ENCODE peak calls at places on chromosome 17, in six cellular contexts. F is A549, G is cardiac muscle cell, A is adrenal gland, T is colonic mucosa, P is left ventricle myocardium inferior. B is an unnamed sample. For H3K9me3, the result is how much of the 10 kb centered on the place peaks cover.

GRCh38 chr17:50693041-50693682 is 14.6 kb downstream of the ANKRD40 start:
- DNase-seq in F (peak), G (no peak), A (peak), T (no peak), P (no peak), B (no peak)

GRCh38 chr17:69960755-69961154 is 114.3 kb upstream of the KCNJ16 start:
- DNase-seq in F (no peak), G (no peak), A (peak), T (no peak), P (peak), B (no peak)

GRCh38 chr17:43418441-43419374 is 19.9 kb downstream of the ARL4D start:
- DNase-seq in F (peak), G (peak), A (peak), T (no peak), P (peak), B (no peak)

GRCh38 chr17:62840871-62841270 is 32.8 kb upstream of the MARCHF10 start:
- DNase-seq in F (no peak), G (no peak), A (no peak), T (no peak), P (no peak), B (no peak)

GRCh38 chr17:79211061-79211770 is 136.6 kb downstream of the ENGASE start:
- DNase-seq in F (no peak), G (no peak), A (no peak), T (no peak), P (no peak), B (no peak)

GRCh38 chr17:35244345-35245195 is 1.7 kb downstream of the SLFN5 start:
- DNase-seq in F (peak), G (peak), A (peak), T (peak), P (peak), B (peak)

GRCh38 chr17:80069886-80070177 is 31.5 kb upstream of the GAA start:
- DNase-seq in F (no peak), G (no peak), A (peak), T (no peak), P (no peak), B (no peak)

GRCh38 chr17:44787271-44787940 is 28.6 kb downstream of the ADAM11 start:
- DNase-seq in F (no peak), G (no peak), A (peak), T (peak), P (no peak), B (no peak)

GRCh38 chr17:78862073-78863023 is 21.7 kb upstream of the USP36 start:
- DNase-seq in F (peak), G (no peak), A (peak), T (peak), P (peak), B (no peak)

GRCh38 chr17:19305261-19305660 is 57.3 kb downstream of the B9D1 start:
- DNase-seq in F (no peak), G (no peak), A (no peak), T (no peak), P (no peak), B (no peak)

GRCh38 chr17:77233635-77234334 is 93.0 kb downstream of the SEC14L1 start:
- DNase-seq in F (peak), G (no peak), A (peak), T (no peak), P (no peak), B (no peak)

GRCh38 chr17:64565563-64565962 is 58.8 kb downstream of the CEP95 start:
- DNase-seq in F (no peak), G (no peak), A (no peak), T (no peak), P (no peak), B (no peak)

GRCh38 chr17:2853111-2853721 is 57.0 kb downstream of the RAP1GAP2 start:
- DNase-seq in F (peak), G (peak), A (no peak), T (peak), P (peak), B (peak)

GRCh38 chr17:64002658-64003525 is 4.7 kb downstream of the PRR29 start:
- DNase-seq in F (no peak), G (no peak), A (peak), T (peak), P (no peak), B (no peak)

GRCh38 chr17:50346313-50347086 is 574 bp downstream of the XYLT2 start:
- DNase-seq in F (peak), G (peak), A (peak), T (peak), P (peak), B (no peak)

GRCh38 chr17:1639549-1639948 is 6.0 kb downstream of the SCARF1 start:
- DNase-seq in F (no peak), G (no peak), A (no peak), T (no peak), P (no peak), B (no peak)

GRCh38 chr17:77944390-77945222 is 13.9 kb upstream of the TNRC6C start:
- DNase-seq in F (no peak), G (no peak), A (no peak), T (no peak), P (no peak), B (no peak)

GRCh38 chr17:39608142-39608541 is 422 bp upstream of the NEUROD2 start:
- DNase-seq in F (no peak), G (no peak), A (no peak), T (no peak), P (no peak), B (no peak)

GRCh38 chr17:7673239-7673638 is 14.1 kb downstream of the TP53 start:
- DNase-seq in F (no peak), G (no peak), A (no peak), T (peak), P (no peak), B (no peak)

GRCh38 chr17:41073676-41074075 is 8.0 kb upstream of the KRTAP2-4 start:
- DNase-seq in F (no peak), G (no peak), A (no peak), T (no peak), P (no peak), B (no peak)

GRCh38 chr17:71273451-71273850 is 847.4 kb upstream of the SOX9 start:
- DNase-seq in F (no peak), G (no peak), A (no peak), T (no peak), P (no peak), B (no peak)

GRCh38 chr17:62092784-62093183 is 27.7 kb upstream of the MED13 start:
- DNase-seq in F (no peak), G (no peak), A (no peak), T (no peak), P (no peak), B (no peak)

GRCh38 chr17:73423159-73423715 is 111.4 kb upstream of the CDC42EP4 start:
- DNase-seq in F (no peak), G (no peak), A (no peak), T (no peak), P (no peak), B (no peak)

GRCh38 chr17:6505425-6506142 is 50.8 kb downstream of the PITPNM3 start:
- DNase-seq in F (no peak), G (no peak), A (peak), T (no peak), P (no peak), B (no peak)

GRCh38 chr17:6603746-6604325 is 36.7 kb downstream of the KIAA0753 start:
- DNase-seq in F (no peak), G (no peak), A (peak), T (no peak), P (no peak), B (no peak)

GRCh38 chr17:79802736-79803420 is 6.0 kb upstream of the CBX8 start:
- DNase-seq in F (no peak), G (no peak), A (no peak), T (no peak), P (no peak), B (no peak)

GRCh38 chr17:18960241-18960665 is 8.3 kb downstream of the SLC5A10 start:
- DNase-seq in F (no peak), G (no peak), A (no peak), T (no peak), P (no peak), B (no peak)

GRCh38 chr17:39769974-39770587 is 32.3 kb downstream of the GRB7 start:
- DNase-seq in F (no peak), G (no peak), A (no peak), T (no peak), P (no peak), B (no peak)

GRCh38 chr17:49123061-49123460 is 9.5 kb upstream of the B4GALNT2 start:
- DNase-seq in F (no peak), G (no peak), A (no peak), T (no peak), P (no peak), B (no peak)

GRCh38 chr17:75592364-75593020 is 4.9 kb downstream of the MYO15B start:
- DNase-seq in F (no peak), G (no peak), A (no peak), T (no peak), P (no peak), B (no peak)

GRCh38 chr17:28219771-28220170 is 99.2 kb upstream of the TMEM97 start:
- DNase-seq in F (no peak), G (no peak), A (no peak), T (no peak), P (no peak), B (no peak)

GRCh38 chr17:28216032-28216431 is 103.0 kb upstream of the TMEM97 start:
- DNase-seq in F (no peak), G (no peak), A (no peak), T (no peak), P (no peak), B (no peak)

GRCh38 chr17:28221751-28222414 is 97.1 kb upstream of the TMEM97 start:
- DNase-seq in F (no peak), G (no peak), A (no peak), T (no peak), P (no peak), B (no peak)

GRCh38 chr17:28211811-28212210 is 107.2 kb upstream of the TMEM97 start:
- DNase-seq in F (no peak), G (no peak), A (no peak), T (no peak), P (no peak), B (no peak)

GRCh38 chr17:28216528-28216927 is 102.5 kb upstream of the TMEM97 start:
- DNase-seq in F (no peak), G (no peak), A (no peak), T (no peak), P (no peak), B (no peak)
- H3K9me3 ChIP-seq in F (under half), G (under half), A (under half), T (under half), P (under half), B (under half)

GRCh38 chr17:5182597-5183409 is 8.9 kb downstream of the ZNF594 start:
- DNase-seq in F (no peak), G (no peak), A (no peak), T (no peak), P (no peak), B (no peak)
- H3K9me3 ChIP-seq in F (half or more), G (under half), A (under half), T (under half), P (half or more), B (under half)

GRCh38 chr17:9121186-9121820 is 100.0 kb downstream of the NTN1 start:
- DNase-seq in F (no peak), G (no peak), A (no peak), T (no peak), P (no peak), B (no peak)
- H3K9me3 ChIP-seq in F (under half), G (under half), A (under half), T (under half), P (under half), B (under half)

DNA sequence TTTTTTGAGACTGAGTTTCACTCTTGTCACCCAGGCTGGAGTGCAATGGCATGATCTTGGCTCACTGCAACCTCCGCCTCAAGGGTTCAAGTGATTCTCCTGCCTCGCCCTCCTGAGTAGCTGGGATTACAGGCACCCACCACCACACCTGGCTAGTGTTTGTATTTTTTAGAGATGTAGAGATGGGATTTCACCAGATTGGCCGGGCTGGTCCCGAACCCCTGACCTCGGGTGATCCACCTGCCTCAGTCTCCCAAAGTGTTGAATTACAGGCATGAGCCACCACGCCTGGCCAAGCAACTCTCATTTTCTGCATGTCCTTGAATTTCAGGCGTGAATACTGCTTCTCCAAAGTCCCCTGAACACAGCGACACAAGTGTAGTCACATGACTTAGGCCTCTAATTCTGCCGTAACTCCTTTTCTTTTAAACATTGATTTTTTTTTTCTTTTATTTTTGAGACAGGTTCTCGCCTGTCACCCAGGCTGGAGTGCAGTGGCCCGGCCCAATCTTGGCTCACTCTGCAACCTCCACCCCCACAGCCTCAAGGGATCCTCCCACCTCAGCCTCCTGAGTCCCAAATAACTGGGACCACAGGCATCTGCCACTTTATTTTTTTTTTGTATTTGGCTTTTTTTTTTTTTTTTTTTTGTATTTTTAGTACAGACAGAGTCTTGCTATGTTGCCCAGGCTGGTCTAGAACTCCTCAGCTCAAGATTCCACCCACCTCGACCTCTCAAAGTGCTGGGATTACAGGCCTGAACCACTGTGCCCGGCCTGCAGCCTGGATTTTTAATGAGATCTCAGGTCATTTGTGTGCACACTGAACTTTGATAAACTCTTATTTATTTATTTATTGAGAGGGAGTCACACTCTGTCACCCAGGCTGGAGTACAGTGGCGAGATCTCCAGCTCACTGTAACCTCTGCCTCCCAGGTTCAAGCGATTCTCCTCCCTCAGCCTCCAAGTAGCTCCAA is 124.6 kb downstream of the KCNJ18 start:
- DNase-seq in F (peak), G (no peak), A (no peak), T (no peak), P (no peak), B (no peak)
- H3K9me3 ChIP-seq in F (under half), G (under half), A (under half), T (under half), P (under half), B (under half)

GRCh38 chr17:52982331-52982730 is 823.8 kb upstream of the CA10 start:
- DNase-seq in F (no peak), G (no peak), A (no peak), T (no peak), P (no peak), B (no peak)

DNA sequence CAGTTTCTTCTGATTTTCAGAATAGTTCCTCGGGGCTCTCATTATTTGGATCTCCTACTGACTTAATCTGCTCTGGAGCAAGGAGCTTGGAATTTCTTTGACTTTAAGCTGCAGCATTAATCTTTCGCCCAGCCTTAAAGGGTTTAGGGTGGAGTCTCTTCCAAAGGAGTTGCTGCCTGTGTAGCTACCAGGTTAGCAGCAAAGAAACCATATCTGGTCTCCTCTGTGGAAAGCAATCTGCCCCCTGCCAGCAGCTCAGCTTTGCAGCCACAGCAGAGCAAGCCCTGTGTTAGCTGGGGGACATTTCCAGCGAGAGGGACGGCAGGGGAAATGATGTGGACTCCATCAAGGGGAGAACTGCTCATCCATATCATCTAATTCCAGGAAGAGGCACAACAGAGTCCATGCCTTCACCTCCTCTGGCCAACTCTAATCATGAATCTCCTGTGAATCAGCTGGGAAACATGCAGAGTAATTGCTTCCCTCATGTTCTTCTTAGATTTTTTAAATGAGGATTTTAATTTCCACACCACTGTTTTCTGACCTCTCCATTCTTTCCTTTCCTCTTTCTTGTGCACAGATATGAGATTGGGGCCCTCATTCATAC is 827.6 kb upstream of the CA10 start:
- DNase-seq in F (no peak), G (no peak), A (no peak), T (no peak), P (no peak), B (no peak)
- H3K9me3 ChIP-seq in F (under half), G (under half), A (under half), T (under half), P (under half), B (under half)

GRCh38 chr17:56313201-56313600 is 159.9 kb downstream of the ANKFN1 start:
- DNase-seq in F (no peak), G (no peak), A (no peak), T (no peak), P (no peak), B (no peak)
- H3K9me3 ChIP-seq in F (under half), G (under half), A (under half), T (under half), P (under half), B (under half)

GRCh38 chr17:81908793-81909192 is 2.4 kb downstream of the PCYT2 start:
- DNase-seq in F (no peak), G (no peak), A (no peak), T (no peak), P (no peak), B (no peak)
- H3K9me3 ChIP-seq in F (under half), G (under half), A (under half), T (under half), P (under half), B (under half)

GRCh38 chr17:52124561-52124960 is 34.0 kb downstream of the CA10 start:
- DNase-seq in F (no peak), G (no peak), A (no peak), T (no peak), P (no peak), B (no peak)

GRCh38 chr17:52124993-52125392 is 33.5 kb downstream of the CA10 start:
- DNase-seq in F (no peak), G (no peak), A (no peak), T (no peak), P (no peak), B (no peak)

GRCh38 chr17:52120465-52120864 is 38.0 kb downstream of the CA10 start:
- DNase-seq in F (no peak), G (no peak), A (no peak), T (no peak), P (no peak), B (no peak)
- H3K9me3 ChIP-seq in F (under half), G (under half), A (under half), T (under half), P (under half), B (under half)

GRCh38 chr17:53721101-53721500 is 101.6 kb upstream of the KIF2B start:
- DNase-seq in F (no peak), G (no peak), A (no peak), T (no peak), P (no peak), B (no peak)
- H3K9me3 ChIP-seq in F (under half), G (under half), A (under half), T (under half), P (under half), B (under half)

B was measured in T-helper 17 cell.